ENCODE peak calls at places on chromosome 13, in ten cellular contexts. M is Calu3; W is transverse colon; D is PC-3; C is CD4-positive, alpha-beta T cell; U is tibial artery; T is upper lobe of left lung; O is fibroblast of lung; I is endodermal cell; H is fibroblast of mammary gland. G is an unnamed sample.

GRCh38 chr13:63403726-63404125 is 1988.1 kb upstream of the PCDH20 start:
- DNase-seq in M (no peak), W (no peak), D (no peak), C (no peak), U (no peak), T (no peak), O (no peak), I (no peak), H (no peak), G (no peak)

GRCh38 chr13:20195846-20196245 is 3.1 kb upstream of the GJB2 start:
- DNase-seq in M (no peak), W (no peak), D (peak), C (no peak), U (no peak), T (no peak), O (no peak), I (no peak), H (no peak), G (no peak)

GRCh38 chr13:53405616-53406015 is 377.0 kb downstream of the OLFM4 start:
- DNase-seq in M (no peak), W (no peak), D (no peak), C (no peak), U (no peak), T (no peak), O (no peak), I (peak), H (no peak), G (no peak)

GRCh38 chr13:20136781-20137703 is 23.8 kb downstream of the GJA3 start:
- DNase-seq in M (peak), W (peak), D (no peak), C (peak), U (no peak), T (no peak), O (peak), I (peak), H (peak), G (no peak)

GRCh38 chr13:94494021-94494420 is 14.5 kb upstream of the DCT start:
- DNase-seq in M (no peak), W (no peak), D (no peak), C (no peak), U (no peak), T (no peak), O (no peak), I (no peak), H (no peak), G (no peak)

GRCh38 chr13:111280666-111281577 is 39.5 kb upstream of the TEX29 start:
- DNase-seq in M (no peak), W (no peak), D (no peak), C (no peak), U (no peak), T (no peak), O (peak), I (no peak), H (peak), G (peak)

GRCh38 chr13:79503069-79503468 is 22.1 kb downstream of the NDFIP2 start:
- DNase-seq in M (no peak), W (no peak), D (no peak), C (no peak), U (no peak), T (no peak), O (no peak), I (no peak), H (no peak), G (no peak)

GRCh38 chr13:75694742-75695141 is 58.6 kb downstream of the LMO7 start:
- DNase-seq in M (no peak), W (no peak), D (no peak), C (no peak), U (no peak), T (peak), O (no peak), I (no peak), H (no peak), G (no peak)

GRCh38 chr13:97892717-97893116 is 60.8 kb upstream of the IPO5 start:
- DNase-seq in M (no peak), W (no peak), D (peak), C (no peak), U (no peak), T (no peak), O (peak), I (no peak), H (peak), G (no peak)

GRCh38 chr13:52010890-52011689 is at the start of gene ATP7B:
- DNase-seq in M (no peak), W (peak), D (no peak), C (peak), U (peak), T (peak), O (peak), I (peak), H (no peak), G (no peak)

GRCh38 chr13:50911051-50911690 is 1.6 kb downstream of the RNASEH2B start:
- DNase-seq in M (no peak), W (no peak), D (peak), C (no peak), U (no peak), T (no peak), O (peak), I (no peak), H (peak), G (peak)

GRCh38 chr13:113209336-113209879 is at the start of gene CUL4A:
- DNase-seq in M (peak), W (peak), D (peak), C (peak), U (peak), T (peak), O (peak), I (peak), H (peak), G (peak)

GRCh38 chr13:45859682-45860081 is 8.1 kb upstream of the SIAH3 start:
- DNase-seq in M (no peak), W (no peak), D (no peak), C (no peak), U (no peak), T (no peak), O (no peak), I (peak), H (no peak), G (no peak)

GRCh38 chr13:34037636-34038325 is 219.8 kb downstream of the RFC3 start:
- DNase-seq in M (no peak), W (no peak), D (peak), C (no peak), U (no peak), T (no peak), O (peak), I (peak), H (peak), G (no peak)

GRCh38 chr13:101916108-101916757 is 463.8 kb downstream of the ITGBL1 start:
- DNase-seq in M (no peak), W (no peak), D (no peak), C (no peak), U (no peak), T (no peak), O (peak), I (peak), H (peak), G (no peak)

GRCh38 chr13:37040789-37041188 is 18.7 kb downstream of the SUPT20H start:
- DNase-seq in M (no peak), W (no peak), D (no peak), C (no peak), U (no peak), T (no peak), O (no peak), I (no peak), H (no peak), G (no peak)

GRCh38 chr13:34161829-34162544 is 344.0 kb downstream of the RFC3 start:
- DNase-seq in M (no peak), W (no peak), D (peak), C (no peak), U (no peak), T (no peak), O (peak), I (peak), H (peak), G (peak)

GRCh38 chr13:98423417-98423816 is 153.5 kb downstream of the STK24 start:
- DNase-seq in M (no peak), W (no peak), D (no peak), C (no peak), U (no peak), T (no peak), O (no peak), I (no peak), H (no peak), G (no peak)

GRCh38 chr13:44792096-44792495 is 197.2 kb downstream of the NUFIP1 start:
- DNase-seq in M (no peak), W (no peak), D (no peak), C (no peak), U (no peak), T (no peak), O (no peak), I (no peak), H (no peak), G (no peak)

GRCh38 chr13:88107486-88108044 is 436.4 kb downstream of the SLITRK5 start:
- DNase-seq in M (no peak), W (no peak), D (no peak), C (no peak), U (no peak), T (no peak), O (no peak), I (no peak), H (no peak), G (no peak)

GRCh38 chr13:49466240-49466914 is 22.3 kb downstream of the SETDB2 start:
- DNase-seq in M (no peak), W (no peak), D (no peak), C (no peak), U (no peak), T (no peak), O (no peak), I (no peak), H (no peak), G (no peak)

GRCh38 chr13:113747291-113747833 is 11.7 kb upstream of the TMEM255B start:
- DNase-seq in M (no peak), W (no peak), D (no peak), C (no peak), U (no peak), T (no peak), O (no peak), I (no peak), H (no peak), G (no peak)

GRCh38 chr13:37598572-37598971 is at the start of gene POSTN:
- DNase-seq in M (no peak), W (no peak), D (no peak), C (no peak), U (no peak), T (no peak), O (peak), I (no peak), H (peak), G (peak)

GRCh38 chr13:96710166-96710866 is 284.0 kb downstream of the OXGR1 start:
- DNase-seq in M (no peak), W (no peak), D (no peak), C (no peak), U (no peak), T (no peak), O (no peak), I (peak), H (peak), G (peak)

GRCh38 chr13:67652887-67653286 is 422.8 kb upstream of the PCDH9 start:
- DNase-seq in M (no peak), W (no peak), D (no peak), C (no peak), U (no peak), T (no peak), O (no peak), I (no peak), H (no peak), G (no peak)

GRCh38 chr13:88622362-88622973 is 951.3 kb downstream of the SLITRK5 start:
- DNase-seq in M (no peak), W (no peak), D (no peak), C (peak), U (no peak), T (no peak), O (no peak), I (no peak), H (no peak), G (no peak)

GRCh38 chr13:20174656-20175405 is 14.0 kb upstream of the GJA3 start:
- DNase-seq in M (peak), W (peak), D (peak), C (peak), U (peak), T (peak), O (peak), I (peak), H (peak), G (peak)

GRCh38 chr13:97719759-97720158 is 233.7 kb upstream of the IPO5 start:
- DNase-seq in M (no peak), W (no peak), D (peak), C (no peak), U (no peak), T (no peak), O (peak), I (no peak), H (peak), G (no peak)

GRCh38 chr13:37158481-37158880 is 53.0 kb upstream of the CSNK1A1L start:
- DNase-seq in M (no peak), W (no peak), D (no peak), C (no peak), U (no peak), T (no peak), O (no peak), I (no peak), H (no peak), G (no peak)

GRCh38 chr13:32938907-32939306 is 77.3 kb upstream of the KL start:
- DNase-seq in M (no peak), W (no peak), D (peak), C (no peak), U (no peak), T (no peak), O (peak), I (no peak), H (peak), G (peak)

GRCh38 chr13:89361909-89362308 is 1690.7 kb downstream of the SLITRK5 start:
- DNase-seq in M (no peak), W (no peak), D (peak), C (no peak), U (no peak), T (no peak), O (no peak), I (no peak), H (peak), G (peak)

GRCh38 chr13:37118002-37118401 is 12.5 kb upstream of the CSNK1A1L start:
- DNase-seq in M (no peak), W (no peak), D (no peak), C (no peak), U (no peak), T (no peak), O (no peak), I (no peak), H (no peak), G (no peak)

GRCh38 chr13:70923863-70924752 is 815.9 kb upstream of the KLHL1 start:
- DNase-seq in M (no peak), W (no peak), D (no peak), C (no peak), U (no peak), T (no peak), O (peak), I (peak), H (no peak), G (no peak)

GRCh38 chr13:91721413-91721812 is 323.0 kb downstream of the GPC5 start:
- DNase-seq in M (no peak), W (no peak), D (no peak), C (no peak), U (no peak), T (no peak), O (no peak), I (no peak), H (no peak), G (no peak)

GRCh38 chr13:91725646-91726045 is 327.2 kb downstream of the GPC5 start:
- DNase-seq in M (no peak), W (no peak), D (no peak), C (no peak), U (no peak), T (no peak), O (no peak), I (no peak), H (no peak), G (no peak)

GRCh38 chr13:91724591-91724990 is 326.2 kb downstream of the GPC5 start:
- DNase-seq in M (no peak), W (no peak), D (no peak), C (no peak), U (no peak), T (no peak), O (no peak), I (no peak), H (no peak), G (no peak)

GRCh38 chr13:91719033-91719432 is 320.6 kb downstream of the GPC5 start:
- DNase-seq in M (no peak), W (no peak), D (peak), C (no peak), U (no peak), T (no peak), O (peak), I (no peak), H (peak), G (no peak)

GRCh38 chr13:91722267-91722884 is 324.0 kb downstream of the GPC5 start:
- DNase-seq in M (no peak), W (no peak), D (peak), C (no peak), U (no peak), T (no peak), O (peak), I (no peak), H (peak), G (peak)
- TF ChIP-seq CTCF in M (no peak), W (peak), D (peak), C (peak), U (peak), T (peak), O (no peak), I (peak), H (peak), G (peak)

DNA sequence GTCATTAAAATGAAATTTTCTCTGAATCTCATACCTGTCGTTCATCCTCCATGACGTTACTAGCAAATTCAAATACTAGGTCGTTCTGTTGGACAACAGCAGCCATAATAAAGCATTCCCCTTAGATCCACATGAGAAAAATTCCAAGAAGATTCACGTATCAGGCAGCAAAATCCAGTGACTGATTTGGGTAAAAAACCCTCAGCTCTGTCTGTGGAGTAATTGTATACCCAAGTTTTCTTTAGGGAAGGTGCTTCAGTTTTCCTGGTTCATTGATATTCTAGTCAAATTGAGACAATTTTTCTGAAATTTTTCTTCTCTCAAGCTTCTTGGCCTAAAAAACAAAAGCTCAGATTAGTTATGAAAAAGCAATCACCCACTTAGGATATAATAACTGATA is 37.2 kb downstream of the ELF1 start:
- DNase-seq in M (no peak), W (no peak), D (no peak), C (no peak), U (no peak), T (no peak), O (no peak), I (no peak), H (no peak), G (no peak)
- TF ChIP-seq CTCF in M (no peak), W (no peak), D (no peak), C (no peak), U (no peak), T (no peak), O (no peak), I (no peak), H (no peak), G (no peak)

DNA sequence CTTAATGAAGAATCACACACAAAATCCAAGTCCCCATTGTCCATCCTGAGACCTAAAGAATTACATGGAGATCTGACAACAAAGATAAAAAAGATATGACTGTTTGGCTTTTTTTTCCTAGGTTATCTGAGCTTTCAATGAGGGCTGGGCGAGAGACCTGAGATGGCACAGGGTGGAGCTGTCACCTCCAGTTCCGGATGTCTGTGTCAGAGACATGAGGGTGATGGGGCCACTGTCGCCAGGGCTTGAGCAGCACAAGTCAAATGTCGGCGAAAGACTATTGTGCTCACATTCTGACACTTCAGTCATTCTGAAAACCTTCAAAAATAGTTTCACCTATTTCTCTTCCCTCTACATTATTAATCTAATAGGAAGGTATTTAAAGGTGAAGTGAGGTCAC is 65.7 kb downstream of the SLC7A1 start:
- DNase-seq in M (no peak), W (no peak), D (no peak), C (no peak), U (no peak), T (no peak), O (no peak), I (no peak), H (no peak), G (no peak)
- TF ChIP-seq CTCF in M (no peak), W (no peak), D (no peak), C (no peak), U (no peak), T (no peak), O (no peak), I (no peak), H (no peak), G (no peak)

DNA sequence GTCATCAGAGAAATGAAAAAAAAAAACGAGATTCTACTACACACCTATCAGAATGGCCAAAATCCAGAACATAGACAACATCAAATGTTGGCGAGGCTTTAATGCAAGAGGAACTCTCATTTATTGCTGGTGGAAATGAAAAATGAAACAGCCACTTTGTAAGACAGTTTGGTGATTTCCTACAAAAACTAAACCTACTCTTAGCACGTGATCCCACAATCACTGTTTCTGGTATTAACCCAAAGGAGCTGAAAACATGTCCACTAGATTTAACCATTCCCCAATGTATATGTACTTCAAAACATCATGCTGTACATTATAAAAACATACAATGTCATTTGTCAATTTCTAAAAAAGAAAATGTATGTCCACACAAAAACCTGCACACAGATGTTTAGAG is 13.0 kb downstream of the MYCBP2 start:
- DNase-seq in M (no peak), W (no peak), D (no peak), C (no peak), U (no peak), T (no peak), O (no peak), I (no peak), H (no peak), G (no peak)
- TF ChIP-seq CTCF in M (no peak), W (no peak), D (no peak), C (no peak), U (no peak), T (no peak), O (no peak), I (no peak), H (no peak), G (no peak)

DNA sequence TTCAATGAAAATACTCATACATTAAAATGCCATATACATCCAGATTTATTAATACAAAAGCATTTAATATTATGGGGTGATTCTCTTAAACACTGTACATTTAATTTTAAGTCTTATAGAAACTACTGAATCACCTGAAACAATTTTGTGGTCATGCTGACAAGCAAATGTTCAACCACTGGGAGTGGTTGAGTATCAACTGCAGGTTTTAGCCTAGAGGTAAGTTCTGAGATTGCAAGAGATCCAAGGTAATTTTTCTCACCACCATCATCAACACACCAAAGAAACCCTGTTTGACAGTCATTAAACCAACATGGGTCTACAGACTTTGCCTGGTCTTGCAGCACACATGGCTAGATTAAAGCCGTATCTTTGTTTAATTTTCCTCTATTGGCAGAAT is 196.3 kb downstream of the LHFPL6 start:
- DNase-seq in M (no peak), W (no peak), D (peak), C (no peak), U (no peak), T (no peak), O (no peak), I (no peak), H (no peak), G (no peak)
- TF ChIP-seq CTCF in M (no peak), W (no peak), D (peak), C (no peak), U (no peak), T (no peak), O (no peak), I (peak), H (no peak), G (peak)

G was measured in fibroblast of the aortic adventitia.